ENCODE peak calls at places on chromosome 12, in ten cellular contexts. J, X, Z, C, M, F, I, O, L and W are unnamed samples.

GRCh38 chr12:117564885-117565284 is 203.5 kb upstream of the NOS1 start:
- DNase-seq in O (no peak), I (no peak), C (no peak), F (no peak), Z (no peak), L (peak), J (no peak), X (no peak), M (no peak), W (no peak)

GRCh38 chr12:132610051-132610759 is at the start of gene LRCOL1:
- DNase-seq in F (no peak), J (no peak), Z (no peak), I (peak), O (no peak), L (peak), C (peak), M (no peak), X (no peak), W (no peak)

GRCh38 chr12:132137483-132138125 is 6.5 kb downstream of the DDX51 start:
- DNase-seq in I (no peak), F (no peak), C (no peak), X (no peak), O (no peak), J (peak), Z (no peak), L (no peak), M (no peak), W (no peak)

GRCh38 chr12:85448548-85449139 is 168.6 kb downstream of the ALX1 start:
- DNase-seq in C (no peak), F (no peak), I (no peak), L (no peak), Z (no peak), J (no peak), X (peak), M (no peak), O (no peak), W (no peak)

GRCh38 chr12:65655074-65655493 is 169.2 kb upstream of the HMGA2 start:
- DNase-seq in O (no peak), J (no peak), I (no peak), L (no peak), F (no peak), Z (no peak), X (no peak), M (no peak), C (no peak), W (no peak)

GRCh38 chr12:107461222-107461980 is 224.2 kb upstream of the PWP1 start:
- DNase-seq in C (no peak), X (no peak), L (no peak), M (no peak), O (no peak), I (peak), F (no peak), J (no peak), Z (no peak), W (no peak)

GRCh38 chr12:52059582-52060497 is 8.6 kb downstream of the NR4A1 start:
- DNase-seq in O (no peak), I (no peak), C (no peak), X (no peak), Z (no peak), L (no peak), F (no peak), J (no peak), M (no peak), W (no peak)

GRCh38 chr12:55847033-55847432 is 4.3 kb upstream of the MMP19 start:
- DNase-seq in L (no peak), Z (no peak), X (no peak), F (no peak), C (no peak), O (no peak), I (peak), M (no peak), J (no peak), W (no peak)

GRCh38 chr12:93778306-93778705 is 101.1 kb downstream of the CRADD start:
- DNase-seq in L (no peak), I (peak), X (no peak), M (no peak), O (no peak), C (peak), Z (peak), F (no peak), J (no peak), W (no peak)

GRCh38 chr12:2614341-2614740 is 180.4 kb upstream of the FKBP4 start:
- DNase-seq in F (no peak), I (no peak), X (no peak), L (no peak), O (no peak), J (no peak), C (no peak), M (no peak), Z (no peak), W (no peak)

GRCh38 chr12:57893460-57894353 is 47.2 kb upstream of the CTDSP2 start:
- DNase-seq in Z (peak), M (no peak), I (peak), X (no peak), F (no peak), J (peak), L (peak), O (no peak), C (peak), W (no peak)

GRCh38 chr12:111788178-111788654 is 21.5 kb downstream of the ALDH2 start:
- DNase-seq in C (peak), I (peak), L (peak), J (no peak), O (no peak), M (no peak), Z (no peak), X (peak), F (no peak), W (no peak)

GRCh38 chr12:122977655-122978392 is 2.7 kb upstream of the ARL6IP4 start:
- DNase-seq in J (no peak), I (no peak), C (no peak), X (no peak), L (no peak), M (no peak), F (no peak), O (no peak), Z (no peak), W (no peak)

GRCh38 chr12:33718631-33719030 is 279.0 kb upstream of the SYT10 start:
- DNase-seq in L (no peak), Z (no peak), O (no peak), I (no peak), M (no peak), X (no peak), C (no peak), J (no peak), F (no peak), W (no peak)

GRCh38 chr12:12872139-12872933 is 19.0 kb upstream of the GPRC5A start:
- DNase-seq in I (no peak), F (no peak), O (no peak), L (no peak), Z (no peak), C (no peak), J (no peak), X (no peak), M (peak), W (peak)

GRCh38 chr12:55681142-55682077 is 26.3 kb downstream of the ITGA7 start:
- DNase-seq in J (no peak), F (peak), Z (peak), L (peak), O (no peak), M (peak), C (peak), I (peak), X (no peak), W (no peak)

GRCh38 chr12:52090291-52090690 is 10.8 kb downstream of the SMIM41 start:
- DNase-seq in M (no peak), J (no peak), Z (no peak), O (no peak), C (no peak), I (no peak), X (peak), L (no peak), F (no peak), W (no peak)

GRCh38 chr12:128190614-128191013 is 76.4 kb upstream of the TMEM132C start:
- DNase-seq in Z (no peak), L (peak), X (peak), C (no peak), O (no peak), F (no peak), J (no peak), M (no peak), I (no peak), W (no peak)

GRCh38 chr12:104952816-104953215 is 5.3 kb downstream of the SLC41A2 start:
- DNase-seq in F (no peak), J (no peak), M (no peak), O (no peak), I (no peak), L (no peak), X (no peak), C (no peak), Z (no peak), W (no peak)

GRCh38 chr12:13222076-13222475 is 25.6 kb downstream of the EMP1 start:
- DNase-seq in I (peak), Z (no peak), X (no peak), J (no peak), M (no peak), C (no peak), L (no peak), O (no peak), F (no peak), W (no peak)

GRCh38 chr12:93029091-93029490 is 100.0 kb upstream of the EEA1 start:
- DNase-seq in M (no peak), Z (no peak), J (no peak), F (no peak), O (no peak), I (no peak), X (no peak), L (no peak), C (peak), W (no peak)

GRCh38 chr12:94534761-94535613 is 75.3 kb upstream of the CEP83 start:
- DNase-seq in X (no peak), O (no peak), F (no peak), L (peak), C (no peak), I (no peak), M (no peak), J (no peak), Z (no peak), W (no peak)

GRCh38 chr12:65822732-65823480 is 1.4 kb upstream of the HMGA2 start:
- DNase-seq in L (peak), O (no peak), M (peak), I (peak), J (no peak), Z (no peak), C (no peak), F (no peak), X (no peak), W (no peak)

GRCh38 chr12:84502907-84503787 is 409.5 kb downstream of the SLC6A15 start:
- DNase-seq in Z (no peak), X (peak), L (peak), J (no peak), M (peak), O (no peak), F (no peak), C (no peak), I (peak), W (peak)

GRCh38 chr12:63922446-63922845 is 77.9 kb downstream of the SRGAP1 start:
- DNase-seq in F (no peak), X (no peak), I (no peak), C (no peak), O (no peak), Z (no peak), M (no peak), J (no peak), L (no peak), W (no peak)

GRCh38 chr12:116659771-116660481 is 77.9 kb downstream of the SPRING1 start:
- DNase-seq in J (no peak), C (no peak), Z (no peak), X (no peak), I (no peak), M (no peak), L (no peak), F (no peak), O (no peak), W (peak)

GRCh38 chr12:34398706-34399630 is 376.7 kb downstream of the ALG10 start:
- DNase-seq in O (no peak), F (no peak), J (peak), L (no peak), X (no peak), M (no peak), Z (no peak), I (peak), C (peak), W (no peak)

GRCh38 chr12:119311897-119312296 is 22.6 kb upstream of the CCDC60 start:
- DNase-seq in J (no peak), F (no peak), C (no peak), L (no peak), X (no peak), I (no peak), M (no peak), Z (no peak), O (no peak), W (no peak)

GRCh38 chr12:27383429-27384260 is 51.0 kb downstream of the BMAL2 start:
- DNase-seq in O (no peak), C (peak), J (peak), X (peak), I (peak), L (peak), F (peak), Z (peak), M (peak), W (peak)

GRCh38 chr12:75760481-75761324 is 249.3 kb upstream of the KRR1 start:
- DNase-seq in X (peak), O (no peak), F (no peak), Z (no peak), J (no peak), C (no peak), M (no peak), I (no peak), L (no peak), W (no peak)

GRCh38 chr12:124523071-124523470 is 44.3 kb downstream of the NCOR2 start:
- DNase-seq in C (peak), L (no peak), J (no peak), M (no peak), O (no peak), I (peak), Z (no peak), X (no peak), F (no peak), W (no peak)

GRCh38 chr12:29991924-29992323 is 208.2 kb upstream of the TMTC1 start:
- DNase-seq in J (no peak), F (no peak), M (no peak), Z (no peak), C (no peak), O (no peak), X (no peak), L (no peak), I (no peak), W (no peak)

GRCh38 chr12:45231515-45232145 is 15.7 kb downstream of the ANO6 start:
- DNase-seq in C (no peak), M (no peak), O (no peak), Z (no peak), L (no peak), I (no peak), J (no peak), F (no peak), X (no peak), W (no peak)
- H3K27ac ChIP-seq in C (peak), M (peak), O (peak), Z (peak), L (peak), I (peak), J (peak), F (no peak), X (no peak), W (peak)

DNA sequence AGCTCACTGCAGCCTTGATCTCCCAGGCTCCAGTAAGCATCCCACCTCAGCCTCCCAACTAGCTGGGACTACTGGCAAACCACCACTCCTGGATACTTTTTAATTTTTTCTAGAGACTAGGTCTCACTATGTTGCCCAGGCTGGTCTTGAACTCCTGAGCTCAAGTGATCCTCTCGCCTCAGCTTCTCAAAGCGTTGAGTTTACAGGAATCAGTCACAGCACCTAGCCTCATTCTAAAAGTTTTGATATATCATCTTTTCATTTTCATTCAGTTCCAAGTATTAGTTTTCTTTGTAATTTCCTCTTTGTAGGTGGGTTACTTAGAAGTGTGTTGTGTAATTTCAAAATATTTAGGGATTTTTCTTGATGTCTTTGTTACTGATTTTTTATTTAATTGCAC is 9.6 kb downstream of the CBX5 start:
- DNase-seq in O (no peak), C (no peak), J (no peak), M (no peak), L (no peak), X (no peak), I (no peak), Z (no peak), F (no peak), W (no peak)
- H3K27ac ChIP-seq in O (no peak), C (no peak), J (no peak), M (no peak), L (peak), X (no peak), I (no peak), Z (no peak), F (no peak), W (no peak)

DNA sequence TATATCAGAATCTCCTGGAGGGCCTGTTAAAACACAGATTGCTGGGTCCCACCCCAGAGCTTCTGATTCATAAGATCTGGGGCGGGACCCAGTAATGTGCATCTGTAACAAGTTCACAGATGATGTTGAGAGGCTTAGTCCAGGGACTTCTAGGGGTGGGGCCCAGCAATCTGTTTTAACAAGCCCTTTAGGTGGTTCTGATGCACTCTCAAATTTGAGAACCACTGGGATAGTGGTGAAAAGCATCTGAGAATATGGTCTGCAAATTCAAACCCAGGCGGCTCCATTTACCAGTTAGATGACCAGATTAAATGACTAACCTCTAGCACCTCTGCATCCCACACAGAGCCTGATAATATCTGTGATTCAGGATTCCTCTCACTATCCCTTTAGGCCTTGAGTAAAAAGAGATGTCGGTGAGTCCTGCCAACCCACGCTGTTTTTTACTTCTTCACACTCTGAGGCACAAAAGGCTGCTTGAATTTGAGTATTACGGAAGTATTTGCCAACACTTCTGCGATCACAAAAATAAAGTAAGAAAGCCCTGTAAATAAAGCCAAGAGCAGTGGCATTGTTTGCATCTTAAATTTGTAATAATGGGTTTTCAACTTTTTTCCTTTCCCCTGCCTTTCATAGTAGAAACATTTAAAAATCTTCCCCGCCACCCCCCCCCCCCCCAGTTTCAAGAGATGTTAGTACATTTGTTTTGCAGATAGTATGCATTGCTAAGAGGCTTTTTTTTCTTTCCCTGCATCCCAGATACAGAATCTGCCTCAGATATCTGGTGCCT is 1.8 kb upstream of the FRS2 start:
- DNase-seq in O (no peak), L (no peak), F (no peak), I (no peak), Z (no peak), J (no peak), C (no peak), M (no peak), X (peak), W (peak)
- H3K27ac ChIP-seq in O (no peak), L (no peak), F (no peak), I (no peak), Z (no peak), J (peak), C (no peak), M (peak), X (no peak), W (no peak)

DNA sequence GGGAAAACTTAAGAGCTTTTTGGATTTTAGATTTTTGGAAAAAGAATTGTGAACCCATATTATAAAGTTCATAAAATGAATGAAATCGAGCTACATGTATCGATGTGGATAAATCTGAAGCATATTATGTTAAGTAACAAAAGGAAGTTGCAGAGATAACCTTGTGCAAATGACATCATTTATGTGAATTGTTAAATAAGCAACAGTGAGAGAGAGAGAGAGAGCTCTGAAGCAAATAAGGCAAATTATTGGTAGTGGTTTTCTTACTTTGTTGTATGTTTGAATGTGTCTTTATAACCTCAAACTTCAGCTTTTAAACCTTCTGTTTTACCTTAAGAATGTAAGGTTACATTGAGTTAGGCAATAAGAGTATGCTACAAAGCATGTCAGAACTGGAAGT is 78.8 kb downstream of the ERC1 start:
- DNase-seq in X (no peak), J (no peak), C (no peak), L (no peak), M (no peak), Z (no peak), F (no peak), I (no peak), O (no peak), W (no peak)
- H3K27ac ChIP-seq in X (no peak), J (no peak), C (no peak), L (no peak), M (no peak), Z (no peak), F (no peak), I (no peak), O (no peak), W (no peak)

GRCh38 chr12:102496571-102496970 is 16.2 kb upstream of the IGF1 start:
- DNase-seq in J (no peak), I (no peak), X (no peak), F (no peak), M (no peak), Z (no peak), L (no peak), C (no peak), O (no peak), W (no peak)
- H3K27ac ChIP-seq in J (no peak), I (no peak), X (no peak), F (no peak), M (no peak), Z (no peak), L (no peak), C (no peak), O (no peak), W (no peak)